ENCODE peak calls at places on chromosomes 3 and 15, in four cellular contexts. One of them, this sample, is unnamed.

GRCh38 chr3:171309906-171310359 is 150.3 kb downstream of the TNIK start:
- DNase-seq in fibroblast of mammary gland: peak; percentile 71
- DNase-seq in GM03348: peak; percentile 47
- DNase-seq in Right ventricle myocardium superior: no peak
- DNase-seq in this sample: no peak

GRCh38 chr3:134282659-134283047 is 32.0 kb upstream of the RYK start:
- DNase-seq in GM03348: no peak
- DNase-seq in Right ventricle myocardium superior: no peak
- DNase-seq in fibroblast of mammary gland: no peak
- DNase-seq in this sample: no peak

GRCh38 chr3:197206913-197207312 is 91.5 kb downstream of the DLG1 start:
- DNase-seq in fibroblast of mammary gland: no peak
- DNase-seq in GM03348: no peak
- DNase-seq in Right ventricle myocardium superior: no peak
- DNase-seq in this sample: no peak

GRCh38 chr15:59632714-59633113 is 21.1 kb downstream of the GCNT3 start:
- DNase-seq in Right ventricle myocardium superior: no peak
- DNase-seq in fibroblast of mammary gland: peak; percentile 5
- DNase-seq in GM03348: no peak
- DNase-seq in this sample: no peak

GRCh38 chr15:32029409-32029861 is 880 bp upstream of the CHRNA7 start:
- DNase-seq in GM03348: peak; percentile 9
- DNase-seq in Right ventricle myocardium superior: peak; percentile 45
- DNase-seq in fibroblast of mammary gland: no peak
- DNase-seq in this sample: no peak

GRCh38 chr3:197482001-197482400 is 73.8 kb downstream of the BDH1 start:
- DNase-seq in fibroblast of mammary gland: peak; percentile 42
- DNase-seq in GM03348: no peak
- DNase-seq in Right ventricle myocardium superior: no peak
- DNase-seq in this sample: no peak

GRCh38 chr3:87270908-87271727 is 5.3 kb downstream of the POU1F1 start:
- DNase-seq in Right ventricle myocardium superior: no peak
- DNase-seq in fibroblast of mammary gland: no peak
- DNase-seq in GM03348: no peak
- DNase-seq in this sample: no peak

GRCh38 chr3:23748398-23749110 is 57.2 kb upstream of the UBE2E1 start:
- DNase-seq in GM03348: peak; percentile 27
- DNase-seq in Right ventricle myocardium superior: no peak
- DNase-seq in fibroblast of mammary gland: peak; percentile 74
- DNase-seq in this sample: no peak

GRCh38 chr15:43204016-43204901 is 16.6 kb downstream of the EPB42 start:
- DNase-seq in fibroblast of mammary gland: peak; percentile 78
- DNase-seq in GM03348: peak; percentile 67
- DNase-seq in Right ventricle myocardium superior: peak; percentile 71
- DNase-seq in this sample: peak; percentile 29

GRCh38 chr3:184144505-184144904 is 9.3 kb downstream of the EIF2B5 start:
- DNase-seq in GM03348: no peak
- DNase-seq in fibroblast of mammary gland: no peak
- DNase-seq in Right ventricle myocardium superior: no peak
- DNase-seq in this sample: no peak

GRCh38 chr3:129827765-129828164 is 65.7 kb downstream of the TMCC1 start:
- DNase-seq in fibroblast of mammary gland: no peak
- DNase-seq in GM03348: no peak
- DNase-seq in Right ventricle myocardium superior: no peak
- DNase-seq in this sample: peak; percentile 15

GRCh38 chr3:157572559-157573270 is 69.5 kb upstream of the VEPH1 start:
- DNase-seq in Right ventricle myocardium superior: no peak
- DNase-seq in fibroblast of mammary gland: peak; percentile 71
- DNase-seq in GM03348: peak; percentile 52
- DNase-seq in this sample: no peak

GRCh38 chr15:67768592-67768991 is 56.7 kb upstream of the SKOR1 start:
- DNase-seq in GM03348: no peak
- DNase-seq in Right ventricle myocardium superior: no peak
- DNase-seq in fibroblast of mammary gland: no peak
- DNase-seq in this sample: no peak

GRCh38 chr3:159273608-159274007 is 471.8 kb downstream of the MFSD1 start:
- DNase-seq in Right ventricle myocardium superior: peak; percentile 40
- DNase-seq in fibroblast of mammary gland: peak; percentile 55
- DNase-seq in GM03348: peak; percentile 32
- DNase-seq in this sample: no peak

GRCh38 chr3:186255703-186256331 is 106.2 kb downstream of the DGKG start:
- DNase-seq in GM03348: no peak
- DNase-seq in Right ventricle myocardium superior: no peak
- DNase-seq in fibroblast of mammary gland: no peak
- DNase-seq in this sample: no peak

GRCh38 chr3:71244153-71245051 is 339.1 kb downstream of the FOXP1 start:
- DNase-seq in Right ventricle myocardium superior: no peak
- DNase-seq in GM03348: peak; percentile 53
- DNase-seq in fibroblast of mammary gland: peak; percentile 63
- DNase-seq in this sample: no peak

GRCh38 chr3:32105291-32106131 is 909 bp upstream of the GPD1L start:
- DNase-seq in GM03348: no peak
- DNase-seq in Right ventricle myocardium superior: no peak
- DNase-seq in fibroblast of mammary gland: peak; percentile 39
- DNase-seq in this sample: no peak

GRCh38 chr3:105747056-105747455 is 121.8 kb downstream of the CBLB start:
- DNase-seq in GM03348: peak; percentile 60
- DNase-seq in fibroblast of mammary gland: peak; percentile 92
- DNase-seq in Right ventricle myocardium superior: no peak
- DNase-seq in this sample: no peak

GRCh38 chr15:55357774-55358173 is 38.8 kb downstream of the PIGB start:
- DNase-seq in fibroblast of mammary gland: peak; percentile 78
- DNase-seq in Right ventricle myocardium superior: no peak
- DNase-seq in GM03348: peak; percentile 51
- DNase-seq in this sample: no peak

GRCh38 chr3:97817965-97818364 is 3.8 kb upstream of the CRYBG3 start:
- DNase-seq in fibroblast of mammary gland: no peak
- DNase-seq in Right ventricle myocardium superior: no peak
- DNase-seq in GM03348: no peak
- DNase-seq in this sample: no peak

GRCh38 chr15:59062985-59063384 is 42.0 kb upstream of the CCNB2 start:
- DNase-seq in GM03348: no peak
- DNase-seq in fibroblast of mammary gland: peak; percentile 55
- DNase-seq in Right ventricle myocardium superior: no peak
- DNase-seq in this sample: no peak

GRCh38 chr15:73691398-73691797 is 7.2 kb downstream of the CD276 start:
- DNase-seq in fibroblast of mammary gland: peak; percentile 93
- DNase-seq in GM03348: peak; percentile 81
- DNase-seq in Right ventricle myocardium superior: peak; percentile 78
- DNase-seq in this sample: no peak

GRCh38 chr3:13497386-13497785 is 17.3 kb downstream of the HDAC11 start:
- DNase-seq in fibroblast of mammary gland: no peak
- DNase-seq in GM03348: peak; percentile 68
- DNase-seq in Right ventricle myocardium superior: peak; percentile 24
- DNase-seq in this sample: no peak

GRCh38 chr3:109926376-109926775 is 589.0 kb upstream of the DPPA4 start:
- DNase-seq in fibroblast of mammary gland: no peak
- DNase-seq in Right ventricle myocardium superior: no peak
- DNase-seq in GM03348: no peak
- DNase-seq in this sample: no peak

GRCh38 chr15:69499521-69500201 is 47.0 kb downstream of the RPLP1 start:
- DNase-seq in fibroblast of mammary gland: no peak
- DNase-seq in GM03348: no peak
- DNase-seq in Right ventricle myocardium superior: no peak
- DNase-seq in this sample: no peak

GRCh38 chr3:141328286-141329166 is 39.8 kb upstream of the ZBTB38 start:
- DNase-seq in Right ventricle myocardium superior: no peak
- DNase-seq in fibroblast of mammary gland: no peak
- DNase-seq in GM03348: no peak
- DNase-seq in this sample: no peak

GRCh38 chr15:96860746-96861145 is 530.2 kb downstream of the NR2F2 start:
- DNase-seq in GM03348: no peak
- DNase-seq in fibroblast of mammary gland: no peak
- DNase-seq in Right ventricle myocardium superior: no peak
- DNase-seq in this sample: no peak

GRCh38 chr3:190401943-190402342 is 14.0 kb downstream of the CLDN16 start:
- DNase-seq in GM03348: no peak
- DNase-seq in fibroblast of mammary gland: no peak
- DNase-seq in Right ventricle myocardium superior: no peak
- DNase-seq in this sample: no peak

GRCh38 chr15:70907784-70908471 is 15.3 kb downstream of the LRRC49 start:
- DNase-seq in GM03348: no peak
- DNase-seq in Right ventricle myocardium superior: no peak
- DNase-seq in fibroblast of mammary gland: no peak
- DNase-seq in this sample: no peak